ENCODE peak calls at places on chromosomes 7 and 10, in eight cellular contexts. S is lower lobe of right lung; C is activated T-helper 9 cell treated with anti-CD3 and anti-CD28 coated beads, Interleukin-2, amount 50 U/mL, for 16 hours; R is GM13977; A is NCI-H1436; D is iPS-NIHi11; F is nucleus accumbens; J is cerebellar cortex. V is an unnamed sample.

GRCh38 chr7:76505168-76506080 is 4.9 kb upstream of the UPK3B start:
- DNase-seq in C (no peak), J (no peak), D (no peak), A (no peak), R (peak), F (no peak), S (no peak), V (peak)

GRCh38 chr7:46559194-46559576 is 638.1 kb upstream of the IGFBP3 start:
- DNase-seq in D (no peak), A (no peak), J (no peak), F (no peak), R (no peak), C (no peak), S (no peak), V (no peak)

GRCh38 chr10:118658762-118659161 is 63.3 kb upstream of the PRLHR start:
- DNase-seq in C (no peak), A (no peak), S (no peak), R (no peak), F (no peak), D (no peak), J (no peak), V (no peak)

GRCh38 chr10:8921583-8921982 is 867.1 kb downstream of the GATA3 start:
- DNase-seq in J (no peak), R (no peak), D (no peak), C (no peak), S (no peak), A (no peak), F (no peak), V (no peak)

GRCh38 chr10:130799532-130799931 is 512.0 kb downstream of the TCERG1L start:
- DNase-seq in J (no peak), R (no peak), S (no peak), D (no peak), C (no peak), F (no peak), A (no peak), V (no peak)

GRCh38 chr10:68989317-68989990 is 851 bp downstream of the KIFBP start:
- DNase-seq in A (no peak), D (no peak), J (peak), S (no peak), C (no peak), F (no peak), R (no peak), V (no peak)

GRCh38 chr7:16817536-16817935 is 12.7 kb upstream of the AGR2 start:
- DNase-seq in C (no peak), J (no peak), D (no peak), S (no peak), R (no peak), A (no peak), F (no peak), V (no peak)

GRCh38 chr7:78179827-78180226 is 381.3 kb downstream of the PHTF2 start:
- DNase-seq in C (no peak), D (no peak), A (no peak), F (no peak), R (no peak), S (no peak), J (no peak), V (no peak)

GRCh38 chr7:25698709-25699108 is 453.3 kb upstream of the NFE2L3 start:
- DNase-seq in C (no peak), J (no peak), S (no peak), D (no peak), F (no peak), R (no peak), A (no peak), V (no peak)

GRCh38 chr10:84177541-84178386 is 4.2 kb downstream of the GPR15LG start:
- DNase-seq in C (no peak), R (peak), A (no peak), F (no peak), D (no peak), S (no peak), J (peak), V (no peak)

GRCh38 chr10:112963835-112964234 is 13.8 kb downstream of the TCF7L2 start:
- DNase-seq in J (no peak), S (no peak), D (no peak), R (no peak), C (no peak), A (no peak), F (no peak), V (no peak)

GRCh38 chr10:132858121-132859081 is 72.5 kb upstream of the NKX6-2 start:
- DNase-seq in S (peak), J (no peak), F (no peak), A (no peak), R (no peak), C (no peak), D (peak), V (no peak)

GRCh38 chr7:43868681-43869017 is 668 bp downstream of the MRPS24 start:
- DNase-seq in F (no peak), S (no peak), C (no peak), D (no peak), R (no peak), A (no peak), J (no peak), V (no peak)

GRCh38 chr10:24156686-24157085 is 52.3 kb upstream of the KIAA1217 start:
- DNase-seq in D (no peak), R (no peak), A (no peak), C (no peak), F (no peak), J (no peak), S (no peak), V (no peak)

GRCh38 chr7:124022551-124022950 is 10.3 kb downstream of the TMEM229A start:
- DNase-seq in D (no peak), A (no peak), J (no peak), R (no peak), S (no peak), C (no peak), F (no peak), V (no peak)

GRCh38 chr7:51458693-51459092 is 142.1 kb upstream of the COBL start:
- DNase-seq in A (no peak), C (no peak), D (no peak), J (no peak), R (no peak), F (no peak), S (no peak), V (no peak)

GRCh38 chr7:70573202-70573810 is 558.6 kb upstream of the GALNT17 start:
- DNase-seq in F (no peak), C (no peak), S (no peak), J (no peak), R (no peak), D (no peak), A (no peak), V (no peak)

GRCh38 chr7:121278120-121279021 is 50.4 kb upstream of the WNT16 start:
- DNase-seq in D (no peak), S (no peak), J (no peak), A (no peak), R (peak), C (no peak), F (no peak), V (no peak)

GRCh38 chr7:11213246-11213645 is 239.6 kb downstream of the PHF14 start:
- DNase-seq in S (no peak), J (no peak), R (no peak), D (no peak), A (no peak), F (no peak), C (no peak), V (no peak)

GRCh38 chr7:156816943-156817572 is 75.9 kb downstream of the LMBR1 start:
- DNase-seq in S (no peak), C (no peak), J (peak), D (no peak), R (peak), F (no peak), A (no peak), V (no peak)

GRCh38 chr7:31068006-31068675 is 16.0 kb downstream of the ADCYAP1R1 start:
- DNase-seq in C (no peak), S (no peak), R (no peak), J (no peak), A (no peak), D (no peak), F (no peak), V (no peak)

GRCh38 chr7:116527521-116527920 is 2.7 kb downstream of the CAV1 start:
- DNase-seq in A (no peak), F (no peak), C (no peak), S (no peak), J (no peak), D (no peak), R (no peak), V (no peak)

GRCh38 chr10:50624154-50624865 is 554 bp upstream of the SGMS1 start:
- DNase-seq in R (peak), F (peak), C (peak), A (peak), D (peak), J (peak), S (peak), V (peak)

GRCh38 chr7:128259131-128260056 is 18.3 kb downstream of the LEP start:
- DNase-seq in R (no peak), S (peak), D (no peak), J (no peak), C (no peak), F (no peak), A (no peak), V (no peak)

GRCh38 chr7:95915731-95916130 is 143.4 kb downstream of the DYNC1I1 start:
- DNase-seq in J (no peak), S (no peak), A (no peak), D (no peak), F (no peak), R (no peak), C (no peak), V (no peak)

GRCh38 chr10:58064714-58065528 is 202.8 kb downstream of the IPMK start:
- DNase-seq in R (peak), A (peak), J (peak), F (peak), C (no peak), S (no peak), D (peak), V (peak)

GRCh38 chr7:103031781-103032180 is 42.8 kb downstream of the FBXL13 start:
- DNase-seq in C (no peak), F (no peak), R (no peak), D (no peak), J (no peak), S (no peak), A (no peak), V (no peak)

GRCh38 chr10:86815035-86815617 is 58.7 kb downstream of the BMPR1A start:
- DNase-seq in D (no peak), A (no peak), C (no peak), R (no peak), F (no peak), S (no peak), J (no peak), V (no peak)

GRCh38 chr7:105241198-105241597 is 147.5 kb downstream of the SRPK2 start:
- DNase-seq in J (no peak), F (no peak), D (no peak), A (no peak), S (no peak), R (no peak), C (no peak), V (no peak)

GRCh38 chr7:1677206-1678069 is 7.4 kb downstream of the ELFN1 start:
- DNase-seq in F (no peak), D (peak), A (no peak), R (no peak), J (no peak), C (no peak), S (no peak), V (no peak)

GRCh38 chr10:50216418-50216817 is 34.9 kb downstream of the ASAH2 start:
- DNase-seq in D (no peak), F (no peak), S (no peak), A (no peak), J (no peak), C (no peak), R (no peak), V (no peak)

GRCh38 chr10:13945760-13946460 is 359.1 kb downstream of the PRPF18 start:
- DNase-seq in A (no peak), S (no peak), R (no peak), F (no peak), C (no peak), J (peak), D (no peak), V (no peak)

GRCh38 chr7:12653127-12653917 is 34.1 kb upstream of the ARL4A start:
- DNase-seq in F (no peak), J (no peak), R (no peak), S (no peak), D (no peak), A (no peak), C (no peak), V (no peak)

GRCh38 chr10:131195116-131195515 is 116.4 kb downstream of the TCERG1L start:
- DNase-seq in D (no peak), J (no peak), A (no peak), F (no peak), S (no peak), R (no peak), C (no peak), V (no peak)

GRCh38 chr7:91517408-91517807 is 253.2 kb downstream of the FZD1 start:
- DNase-seq in D (no peak), J (no peak), C (no peak), S (no peak), A (peak), R (no peak), F (no peak), V (no peak)

GRCh38 chr10:125231116-125231812 is 70.9 kb upstream of the CTBP2 start:
- DNase-seq in F (no peak), J (no peak), D (peak), A (no peak), R (no peak), S (no peak), C (no peak), V (peak)

GRCh38 chr10:112177247-112177646 is 6.3 kb downstream of the GPAM start:
- DNase-seq in F (no peak), C (no peak), J (no peak), D (no peak), S (no peak), A (no peak), R (no peak), V (no peak)

GRCh38 chr10:80290474-80291220 is 1.2 kb upstream of the MAT1A start:
- DNase-seq in J (no peak), C (no peak), F (no peak), D (no peak), A (no peak), R (no peak), S (no peak), V (no peak)

GRCh38 chr10:127207081-127207480 is 10.7 kb upstream of the INSYN2A start:
- DNase-seq in C (no peak), J (no peak), D (no peak), R (no peak), A (no peak), S (no peak), F (no peak), V (no peak)

GRCh38 chr7:34841326-34841725 is 183.3 kb downstream of the NPSR1 start:
- DNase-seq in S (no peak), R (no peak), J (peak), D (no peak), A (no peak), F (no peak), C (no peak), V (no peak)

V was measured in HEK293T.